ENCODE peak calls at places on chromosomes 7 and 10, in six cellular contexts. N is sigmoid colon, E is GF-D8, R is T-helper 1 cell, L is left cardiac atrium, H is Calu3. I is an unnamed sample.

GRCh38 chr10:11891776-11892486 is 68.8 kb downstream of the PROSER2 start:
- DNase-seq in L (no peak), E (no peak), R (no peak), N (no peak), H (no peak), I (no peak)

GRCh38 chr7:25860206-25860881 is 291.7 kb upstream of the NFE2L3 start:
- DNase-seq in L (no peak), H (no peak), R (no peak), N (no peak), E (no peak), I (no peak)

GRCh38 chr10:90418869-90419652 is 438.8 kb downstream of the HTR7 start:
- DNase-seq in E (no peak), L (no peak), H (peak), R (no peak), N (no peak), I (no peak)

GRCh38 chr10:9824546-9825164 is 1193.0 kb upstream of the CELF2 start:
- DNase-seq in H (peak), N (no peak), E (peak), L (no peak), R (no peak), I (no peak)

GRCh38 chr10:8073696-8074416 is 19.4 kb downstream of the GATA3 start:
- DNase-seq in H (no peak), N (peak), R (no peak), E (no peak), L (no peak), I (no peak)

GRCh38 chr7:92043637-92044036 is 90.6 kb downstream of the CYP51A1 start:
- DNase-seq in L (no peak), E (no peak), H (no peak), R (no peak), N (no peak), I (no peak)

GRCh38 chr7:37571806-37572205 is 111.8 kb upstream of the GPR141 start:
- DNase-seq in E (no peak), R (no peak), N (no peak), H (no peak), L (no peak), I (no peak)

GRCh38 chr7:54541941-54542618 is at the start of gene VSTM2A:
- DNase-seq in L (no peak), R (no peak), E (no peak), H (no peak), N (no peak), I (no peak)

GRCh38 chr10:8527773-8528172 is 473.3 kb downstream of the GATA3 start:
- DNase-seq in N (no peak), E (no peak), H (no peak), L (no peak), R (no peak), I (no peak)

GRCh38 chr7:148108381-148108780 is 482.2 kb upstream of the C7orf33 start:
- DNase-seq in N (no peak), L (no peak), E (no peak), R (no peak), H (no peak), I (no peak)

GRCh38 chr10:46547331-46547880 is 9.1 kb downstream of the GPRIN2 start:
- DNase-seq in L (no peak), N (peak), E (no peak), R (no peak), H (peak), I (peak)

GRCh38 chr10:49601857-49602256 is 8.3 kb upstream of the SLC18A3 start:
- DNase-seq in H (no peak), E (no peak), R (no peak), L (no peak), N (no peak), I (no peak)

GRCh38 chr7:122633472-122633871 is 65.4 kb downstream of the RNF133 start:
- DNase-seq in R (no peak), H (no peak), E (no peak), N (no peak), L (no peak), I (no peak)

GRCh38 chr7:15167912-15168311 is 265.4 kb upstream of the DGKB start:
- DNase-seq in E (no peak), N (no peak), H (no peak), R (no peak), L (no peak), I (no peak)

GRCh38 chr7:157526604-157527003 is 189.8 kb downstream of the DNAJB6 start:
- DNase-seq in N (no peak), L (no peak), E (no peak), H (no peak), R (no peak), I (no peak)

GRCh38 chr7:121547341-121548092 is 151.4 kb upstream of the FAM3C start:
- DNase-seq in L (no peak), N (no peak), H (no peak), E (peak), R (no peak), I (no peak)

GRCh38 chr7:16708980-16709379 is 44.6 kb upstream of the TSPAN13 start:
- DNase-seq in N (no peak), H (no peak), R (no peak), E (no peak), L (no peak), I (no peak)

GRCh38 chr7:129169705-129170319 is 18.6 kb upstream of the SMO start:
- DNase-seq in H (no peak), R (no peak), L (no peak), E (no peak), N (no peak), I (no peak)

GRCh38 chr7:47763063-47763974 is 181.4 kb upstream of the TNS3 start:
- DNase-seq in H (peak), L (no peak), R (no peak), E (no peak), N (no peak), I (no peak)

GRCh38 chr7:151059362-151060112 is at the start of gene SLC4A2:
- DNase-seq in R (peak), L (peak), E (peak), N (peak), H (peak), I (peak)

GRCh38 chr10:132506711-132507466 is 30.7 kb upstream of the INPP5A start:
- DNase-seq in E (no peak), R (no peak), L (no peak), H (no peak), N (peak), I (peak)